ENCODE peak calls at places on chromosomes 3 and 15, in seven cellular contexts. U is neuronal stem cell, Z is mesendoderm, H is IMR-90, P is H1, E is H9, T is trophoblast cell. D is an unnamed sample.

GRCh38 chr3:13139471-13140065 is 66.3 kb upstream of the IQSEC1 start:
- DNase-seq in E (no peak), H (no peak), T (no peak), U (no peak), Z (no peak), P (no peak), D (no peak)

GRCh38 chr15:77370580-77370979 is 49.3 kb downstream of the PEAK1 start:
- DNase-seq in Z (no peak), P (no peak), U (no peak), T (no peak), H (peak; percentile 34), E (no peak), D (no peak)

GRCh38 chr15:85837011-85837433 is 42.3 kb upstream of the KLHL25 start:
- DNase-seq in U (no peak), H (no peak), T (peak; percentile 34), E (no peak), Z (no peak), P (no peak), D (no peak)

GRCh38 chr3:61438253-61439115 is 122.9 kb upstream of the PTPRG start:
- DNase-seq in T (no peak), U (no peak), Z (peak; percentile 14), H (no peak), E (no peak), P (no peak), D (no peak)

GRCh38 chr3:129626744-129627349 is 20.4 kb upstream of the PLXND1 start:
- DNase-seq in T (peak; percentile 84), U (peak; percentile 76), P (peak; percentile 87), E (peak; percentile 96), H (peak; percentile 54), Z (peak; percentile 94), D (peak; percentile 80)

GRCh38 chr3:46282041-46282440 is 39.8 kb downstream of the CCR3 start:
- DNase-seq in E (no peak), H (no peak), U (no peak), Z (no peak), T (no peak), P (no peak), D (no peak)

GRCh38 chr3:128068156-128068620 is 16.0 kb downstream of the SEC61A1 start:
- DNase-seq in E (peak; percentile 53), T (no peak), H (peak; percentile 55), Z (peak; percentile 72), P (peak; percentile 58), U (peak; percentile 50), D (peak; percentile 66)

GRCh38 chr3:139528924-139529323 is 10.6 kb downstream of the RBP1 start:
- DNase-seq in T (no peak), E (no peak), U (no peak), P (no peak), Z (no peak), H (no peak), D (no peak)

GRCh38 chr3:161274691-161275298 is 53.7 kb downstream of the NMD3 start:
- DNase-seq in E (peak; percentile 43), U (peak; percentile 18), Z (peak; percentile 83), H (peak; percentile 63), P (peak; percentile 57), T (no peak), D (peak; percentile 64)

GRCh38 chr3:129224984-129225393 is 24.4 kb upstream of the COPG1 start:
- DNase-seq in H (peak; percentile 69), Z (no peak), U (no peak), T (no peak), P (no peak), E (peak; percentile 43), D (peak; percentile 76)

GRCh38 chr3:132161608-132162007 is 126.8 kb upstream of the CPNE4 start:
- DNase-seq in E (peak; percentile 65), P (no peak), Z (peak; percentile 61), U (no peak), H (no peak), T (no peak), D (no peak)

GRCh38 chr15:40381818-40382529 is 547 bp upstream of the KNSTRN start:
- DNase-seq in P (no peak), E (no peak), H (no peak), T (no peak), Z (no peak), U (no peak), D (no peak)

GRCh38 chr3:33385423-33385822 is 54.8 kb downstream of the UBP1 start:
- DNase-seq in P (no peak), E (no peak), T (no peak), U (no peak), Z (peak; percentile 2), H (peak; percentile 20), D (no peak)

DNA sequence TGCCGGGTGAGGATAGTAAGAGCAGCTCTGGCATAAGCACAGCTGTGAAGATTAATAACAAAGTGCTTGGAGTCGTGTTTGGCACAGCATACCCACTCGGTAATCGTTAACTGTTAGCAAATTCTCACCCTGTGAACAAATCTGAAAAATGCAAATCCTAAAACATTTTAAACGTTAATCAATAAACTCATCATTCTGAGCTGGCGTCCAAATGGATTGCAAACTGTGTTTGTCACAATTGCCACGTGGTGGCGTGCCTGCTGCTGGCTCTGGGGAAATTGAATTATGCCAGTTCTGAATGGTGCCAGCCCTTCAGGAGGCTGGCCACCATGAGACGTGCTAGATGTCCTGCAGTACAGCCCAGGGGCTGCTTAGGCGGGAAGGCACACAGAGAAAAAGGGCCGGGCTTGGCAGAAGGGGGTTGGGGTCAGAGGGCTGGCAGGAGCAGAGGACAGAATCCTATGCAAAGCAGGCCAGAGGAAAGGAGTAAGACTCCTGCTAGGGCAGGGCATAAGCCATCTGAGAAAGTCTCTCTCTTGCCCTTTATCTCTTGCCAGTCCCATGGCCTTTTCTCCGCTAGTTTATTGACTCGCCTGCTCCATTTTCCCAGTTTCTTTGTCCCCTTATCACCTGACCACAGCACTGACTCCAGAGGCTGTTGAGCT is 22.1 kb upstream of the POLG start:
- DNase-seq in H (no peak), P (no peak), T (no peak), E (no peak), U (no peak), Z (no peak), D (no peak)
- H3K23ac ChIP-seq in H (no peak overlapping the region), P (no peak overlapping the region), T (no peak overlapping the region), E (no peak overlapping the region), U (no peak overlapping the region), Z (no peak overlapping the region), D (no peak overlapping the region)

GRCh38 chr3:20055020-20055775 is 15.0 kb downstream of the KAT2B start:
- DNase-seq in P (no peak), H (no peak), Z (no peak), U (no peak), E (no peak), T (no peak), D (no peak)
- H3K9ac ChIP-seq in P (no peak overlapping the region), H (no peak overlapping the region), Z (no peak overlapping the region), U (no peak overlapping the region), E (no peak overlapping the region), T (no peak overlapping the region), D (no peak overlapping the region)

DNA sequence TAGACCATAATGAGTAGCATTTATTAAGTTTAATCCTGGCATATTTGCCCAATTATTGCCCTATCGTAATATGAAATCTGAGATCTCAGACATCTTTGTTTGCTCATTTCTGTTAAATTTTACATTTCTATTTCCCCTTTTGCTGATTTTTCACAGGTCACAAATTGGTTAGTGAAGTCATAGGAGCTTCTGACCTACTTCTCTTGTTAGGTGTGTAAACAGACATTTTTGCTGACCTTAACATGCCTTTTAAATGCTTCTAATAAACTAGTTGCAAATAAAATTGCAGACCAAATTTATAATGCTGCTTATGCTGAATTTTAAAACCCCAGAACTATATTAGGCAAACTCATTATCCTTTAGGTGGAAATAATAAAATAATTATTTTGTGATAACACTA is 24.6 kb downstream of the OPA1 start:
- DNase-seq in H (no peak), T (no peak), Z (no peak), U (no peak), P (no peak), E (no peak), D (no peak)
- H3K23ac ChIP-seq in H (no peak overlapping the region), T (no peak overlapping the region), Z (no peak overlapping the region), U (no peak overlapping the region), P (no peak overlapping the region), E (no peak overlapping the region), D (no peak overlapping the region)

GRCh38 chr3:48656841-48657281 is 5.8 kb downstream of the CELSR3 start:
- DNase-seq in U (no peak), H (no peak), P (no peak), T (no peak), Z (no peak), E (peak; percentile 69), D (no peak)
- H3K9ac ChIP-seq in U (peak overlapping the region; percentile 91), H (peak overlapping the region; percentile 39), P (peak overlapping the region; percentile 54), T (no peak overlapping the region), Z (peak overlapping the region; percentile 72), E (no peak overlapping the region), D (peak overlapping the region; percentile 29)

GRCh38 chr3:112735927-112736326 is 95.0 kb upstream of the CCDC80 start:
- DNase-seq in T (no peak), E (no peak), H (no peak), P (no peak), U (no peak), Z (no peak), D (no peak)
- H3K23ac ChIP-seq in T (no peak overlapping the region), E (no peak overlapping the region), H (no peak overlapping the region), P (no peak overlapping the region), U (no peak overlapping the region), Z (no peak overlapping the region), D (no peak overlapping the region)

DNA sequence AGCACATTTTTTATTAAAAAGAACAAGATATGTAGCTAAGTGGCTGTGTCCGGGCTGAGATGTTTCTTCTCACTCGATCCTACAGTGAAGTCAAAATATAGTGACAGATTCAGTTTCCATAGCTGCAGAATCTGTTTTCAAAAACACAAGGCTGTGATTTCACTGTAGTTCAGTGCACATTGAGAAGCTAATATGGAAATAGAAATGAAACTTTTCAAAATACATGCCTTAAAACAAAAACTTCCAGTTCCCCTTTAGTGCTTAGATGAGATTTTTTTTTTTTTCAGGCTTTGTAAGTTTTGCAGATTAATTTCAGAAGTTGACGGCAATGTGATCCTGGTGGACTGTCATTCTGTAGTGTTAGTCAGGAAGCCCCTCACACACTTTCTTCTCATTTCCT is 23.8 kb upstream of the TRAK1 start:
- DNase-seq in E (no peak), P (no peak), T (no peak), Z (no peak), U (no peak), H (peak; percentile 63), D (peak; percentile 93)
- H3K9ac ChIP-seq in E (no peak overlapping the region), P (no peak overlapping the region), T (no peak overlapping the region), Z (no peak overlapping the region), U (no peak overlapping the region), H (peak overlapping the region; percentile 1), D (peak overlapping the region; percentile 94)

GRCh38 chr15:99718421-99718820 is 14.8 kb downstream of the LYSMD4 start:
- DNase-seq in H (no peak), U (no peak), Z (no peak), T (no peak), E (no peak), P (no peak), D (no peak)
- H3K23ac ChIP-seq in H (no peak overlapping the region), U (no peak overlapping the region), Z (no peak overlapping the region), T (no peak overlapping the region), E (no peak overlapping the region), P (no peak overlapping the region), D (no peak overlapping the region)